ENCODE peak calls at places on chromosome 7, in six cellular contexts. One of them, this sample, is unnamed.
A peak's percentile ranks its signal among the peaks of the same experiment; 100 is the strongest.

GRCh38 chr7:143345428-143345900 is 17.0 kb downstream of the FAM131B start:
- DNase-seq in A549: peak; percentile 78
- DNase-seq in A172: no peak
- DNase-seq in activated naive CD8-positive, alpha-beta T cell treated with anti-CD3 and anti-CD28 coated beads, Interleukin-2, amount 50 U/mL, for 24 hours: peak; percentile 73
- DNase-seq in activated T-helper 1 cell treated with anti-CD3 and anti-CD28 coated beads, Interleukin-12 subunit alpha, Interleukin-12 subunit beta, Interleukin-2, Interleukin-4 antibody, amounts not matched to agents 30 ng/mL and 10 ng/mL and 1 ng/mL, durations not matched to agents 14 hours and 24 hours and 36 hours: peak; percentile 53
- DNase-seq in heart left ventricle: peak; percentile 53
- DNase-seq in this sample: peak; percentile 63

GRCh38 chr7:101996131-101996691 is 178.8 kb downstream of the CUX1 start:
- DNase-seq in A549: no peak
- DNase-seq in A172: no peak
- DNase-seq in activated naive CD8-positive, alpha-beta T cell treated with anti-CD3 and anti-CD28 coated beads, Interleukin-2, amount 50 U/mL, for 24 hours: no peak
- DNase-seq in activated T-helper 1 cell treated with anti-CD3 and anti-CD28 coated beads, Interleukin-12 subunit alpha, Interleukin-12 subunit beta, Interleukin-2, Interleukin-4 antibody, amounts not matched to agents 30 ng/mL and 10 ng/mL and 1 ng/mL, durations not matched to agents 14 hours and 24 hours and 36 hours: no peak
- DNase-seq in heart left ventricle: no peak
- DNase-seq in this sample: no peak

GRCh38 chr7:15937571-15937970 is 251.1 kb upstream of the MEOX2 start:
- DNase-seq in A549: no peak
- DNase-seq in A172: no peak
- DNase-seq in activated naive CD8-positive, alpha-beta T cell treated with anti-CD3 and anti-CD28 coated beads, Interleukin-2, amount 50 U/mL, for 24 hours: no peak
- DNase-seq in activated T-helper 1 cell treated with anti-CD3 and anti-CD28 coated beads, Interleukin-12 subunit alpha, Interleukin-12 subunit beta, Interleukin-2, Interleukin-4 antibody, amounts not matched to agents 30 ng/mL and 10 ng/mL and 1 ng/mL, durations not matched to agents 14 hours and 24 hours and 36 hours: no peak
- DNase-seq in heart left ventricle: no peak
- DNase-seq in this sample: no peak

GRCh38 chr7:82230826-82231581 is 212.6 kb downstream of the CACNA2D1 start:
- DNase-seq in A549: no peak
- DNase-seq in A172: no peak
- DNase-seq in activated naive CD8-positive, alpha-beta T cell treated with anti-CD3 and anti-CD28 coated beads, Interleukin-2, amount 50 U/mL, for 24 hours: no peak
- DNase-seq in activated T-helper 1 cell treated with anti-CD3 and anti-CD28 coated beads, Interleukin-12 subunit alpha, Interleukin-12 subunit beta, Interleukin-2, Interleukin-4 antibody, amounts not matched to agents 30 ng/mL and 10 ng/mL and 1 ng/mL, durations not matched to agents 14 hours and 24 hours and 36 hours: no peak
- DNase-seq in heart left ventricle: no peak
- DNase-seq in this sample: no peak

GRCh38 chr7:102874166-102874829 is 38.5 kb upstream of the LRRC17 start:
- DNase-seq in A549: peak; percentile 81
- DNase-seq in A172: peak; percentile 97
- DNase-seq in activated naive CD8-positive, alpha-beta T cell treated with anti-CD3 and anti-CD28 coated beads, Interleukin-2, amount 50 U/mL, for 24 hours: no peak
- DNase-seq in activated T-helper 1 cell treated with anti-CD3 and anti-CD28 coated beads, Interleukin-12 subunit alpha, Interleukin-12 subunit beta, Interleukin-2, Interleukin-4 antibody, amounts not matched to agents 30 ng/mL and 10 ng/mL and 1 ng/mL, durations not matched to agents 14 hours and 24 hours and 36 hours: peak; percentile 19
- DNase-seq in heart left ventricle: no peak
- DNase-seq in this sample: no peak

GRCh38 chr7:48225101-48225500 is 53.8 kb downstream of the ABCA13 start:
- DNase-seq in A549: no peak
- DNase-seq in A172: no peak
- DNase-seq in activated naive CD8-positive, alpha-beta T cell treated with anti-CD3 and anti-CD28 coated beads, Interleukin-2, amount 50 U/mL, for 24 hours: no peak
- DNase-seq in activated T-helper 1 cell treated with anti-CD3 and anti-CD28 coated beads, Interleukin-12 subunit alpha, Interleukin-12 subunit beta, Interleukin-2, Interleukin-4 antibody, amounts not matched to agents 30 ng/mL and 10 ng/mL and 1 ng/mL, durations not matched to agents 14 hours and 24 hours and 36 hours: no peak
- DNase-seq in heart left ventricle: no peak
- DNase-seq in this sample: no peak

GRCh38 chr7:44307301-44307900 is 18.0 kb downstream of the CAMK2B start:
- DNase-seq in A549: peak; percentile 59
- DNase-seq in A172: peak; percentile 82
- DNase-seq in activated naive CD8-positive, alpha-beta T cell treated with anti-CD3 and anti-CD28 coated beads, Interleukin-2, amount 50 U/mL, for 24 hours: peak; percentile 30
- DNase-seq in activated T-helper 1 cell treated with anti-CD3 and anti-CD28 coated beads, Interleukin-12 subunit alpha, Interleukin-12 subunit beta, Interleukin-2, Interleukin-4 antibody, amounts not matched to agents 30 ng/mL and 10 ng/mL and 1 ng/mL, durations not matched to agents 14 hours and 24 hours and 36 hours: no peak
- DNase-seq in heart left ventricle: peak; percentile 76
- DNase-seq in this sample: peak; percentile 23

GRCh38 chr7:139294241-139294640 is 46.9 kb upstream of the FMC1 start:
- DNase-seq in A549: no peak
- DNase-seq in A172: no peak
- DNase-seq in activated naive CD8-positive, alpha-beta T cell treated with anti-CD3 and anti-CD28 coated beads, Interleukin-2, amount 50 U/mL, for 24 hours: no peak
- DNase-seq in activated T-helper 1 cell treated with anti-CD3 and anti-CD28 coated beads, Interleukin-12 subunit alpha, Interleukin-12 subunit beta, Interleukin-2, Interleukin-4 antibody, amounts not matched to agents 30 ng/mL and 10 ng/mL and 1 ng/mL, durations not matched to agents 14 hours and 24 hours and 36 hours: no peak
- DNase-seq in heart left ventricle: no peak
- DNase-seq in this sample: no peak

GRCh38 chr7:65978891-65979582 is 3.0 kb downstream of the GUSB start:
- DNase-seq in A549: no peak
- DNase-seq in A172: no peak
- DNase-seq in activated naive CD8-positive, alpha-beta T cell treated with anti-CD3 and anti-CD28 coated beads, Interleukin-2, amount 50 U/mL, for 24 hours: no peak
- DNase-seq in activated T-helper 1 cell treated with anti-CD3 and anti-CD28 coated beads, Interleukin-12 subunit alpha, Interleukin-12 subunit beta, Interleukin-2, Interleukin-4 antibody, amounts not matched to agents 30 ng/mL and 10 ng/mL and 1 ng/mL, durations not matched to agents 14 hours and 24 hours and 36 hours: no peak
- DNase-seq in heart left ventricle: no peak
- DNase-seq in this sample: no peak

GRCh38 chr7:121385800-121386179 is 10.3 kb downstream of the FAM3C start:
- DNase-seq in A549: no peak
- DNase-seq in A172: no peak
- DNase-seq in activated naive CD8-positive, alpha-beta T cell treated with anti-CD3 and anti-CD28 coated beads, Interleukin-2, amount 50 U/mL, for 24 hours: no peak
- DNase-seq in activated T-helper 1 cell treated with anti-CD3 and anti-CD28 coated beads, Interleukin-12 subunit alpha, Interleukin-12 subunit beta, Interleukin-2, Interleukin-4 antibody, amounts not matched to agents 30 ng/mL and 10 ng/mL and 1 ng/mL, durations not matched to agents 14 hours and 24 hours and 36 hours: no peak
- DNase-seq in heart left ventricle: no peak
- DNase-seq in this sample: no peak

GRCh38 chr7:28263622-28264266 is 83.1 kb upstream of the JAZF1 start:
- DNase-seq in A549: no peak
- DNase-seq in A172: no peak
- DNase-seq in activated naive CD8-positive, alpha-beta T cell treated with anti-CD3 and anti-CD28 coated beads, Interleukin-2, amount 50 U/mL, for 24 hours: no peak
- DNase-seq in activated T-helper 1 cell treated with anti-CD3 and anti-CD28 coated beads, Interleukin-12 subunit alpha, Interleukin-12 subunit beta, Interleukin-2, Interleukin-4 antibody, amounts not matched to agents 30 ng/mL and 10 ng/mL and 1 ng/mL, durations not matched to agents 14 hours and 24 hours and 36 hours: no peak
- DNase-seq in heart left ventricle: no peak
- DNase-seq in this sample: no peak

GRCh38 chr7:13990319-13990983 is 985 bp upstream of the ETV1 start:
- DNase-seq in A549: peak; percentile 42
- DNase-seq in A172: peak; percentile 58
- DNase-seq in activated naive CD8-positive, alpha-beta T cell treated with anti-CD3 and anti-CD28 coated beads, Interleukin-2, amount 50 U/mL, for 24 hours: peak; percentile 17
- DNase-seq in activated T-helper 1 cell treated with anti-CD3 and anti-CD28 coated beads, Interleukin-12 subunit alpha, Interleukin-12 subunit beta, Interleukin-2, Interleukin-4 antibody, amounts not matched to agents 30 ng/mL and 10 ng/mL and 1 ng/mL, durations not matched to agents 14 hours and 24 hours and 36 hours: peak; percentile 2
- DNase-seq in heart left ventricle: peak; percentile 53
- DNase-seq in this sample: no peak

GRCh38 chr7:43439631-43440401 is 143.1 kb upstream of the STK17A start:
- DNase-seq in A549: peak; percentile 67
- DNase-seq in A172: peak; percentile 60
- DNase-seq in activated naive CD8-positive, alpha-beta T cell treated with anti-CD3 and anti-CD28 coated beads, Interleukin-2, amount 50 U/mL, for 24 hours: peak; percentile 70
- DNase-seq in activated T-helper 1 cell treated with anti-CD3 and anti-CD28 coated beads, Interleukin-12 subunit alpha, Interleukin-12 subunit beta, Interleukin-2, Interleukin-4 antibody, amounts not matched to agents 30 ng/mL and 10 ng/mL and 1 ng/mL, durations not matched to agents 14 hours and 24 hours and 36 hours: peak; percentile 28
- DNase-seq in heart left ventricle: no peak
- DNase-seq in this sample: peak; percentile 79

GRCh38 chr7:130263130-130263529 is 3.5 kb upstream of the CPA2 start:
- DNase-seq in A549: no peak
- DNase-seq in A172: no peak
- DNase-seq in activated naive CD8-positive, alpha-beta T cell treated with anti-CD3 and anti-CD28 coated beads, Interleukin-2, amount 50 U/mL, for 24 hours: no peak
- DNase-seq in activated T-helper 1 cell treated with anti-CD3 and anti-CD28 coated beads, Interleukin-12 subunit alpha, Interleukin-12 subunit beta, Interleukin-2, Interleukin-4 antibody, amounts not matched to agents 30 ng/mL and 10 ng/mL and 1 ng/mL, durations not matched to agents 14 hours and 24 hours and 36 hours: no peak
- DNase-seq in heart left ventricle: no peak
- DNase-seq in this sample: no peak

GRCh38 chr7:111363099-111363498 is 199.2 kb downstream of the IMMP2L start:
- DNase-seq in A549: no peak
- DNase-seq in A172: peak; percentile 4
- DNase-seq in activated naive CD8-positive, alpha-beta T cell treated with anti-CD3 and anti-CD28 coated beads, Interleukin-2, amount 50 U/mL, for 24 hours: no peak
- DNase-seq in activated T-helper 1 cell treated with anti-CD3 and anti-CD28 coated beads, Interleukin-12 subunit alpha, Interleukin-12 subunit beta, Interleukin-2, Interleukin-4 antibody, amounts not matched to agents 30 ng/mL and 10 ng/mL and 1 ng/mL, durations not matched to agents 14 hours and 24 hours and 36 hours: no peak
- DNase-seq in heart left ventricle: no peak
- DNase-seq in this sample: no peak

GRCh38 chr7:31398815-31399214 is 58.3 kb upstream of the NEUROD6 start:
- DNase-seq in A549: peak; percentile 16
- DNase-seq in A172: no peak
- DNase-seq in activated naive CD8-positive, alpha-beta T cell treated with anti-CD3 and anti-CD28 coated beads, Interleukin-2, amount 50 U/mL, for 24 hours: no peak
- DNase-seq in activated T-helper 1 cell treated with anti-CD3 and anti-CD28 coated beads, Interleukin-12 subunit alpha, Interleukin-12 subunit beta, Interleukin-2, Interleukin-4 antibody, amounts not matched to agents 30 ng/mL and 10 ng/mL and 1 ng/mL, durations not matched to agents 14 hours and 24 hours and 36 hours: no peak
- DNase-seq in heart left ventricle: no peak
- DNase-seq in this sample: no peak

GRCh38 chr7:100696123-100696521 is 2.1 kb upstream of the GIGYF1 start:
- DNase-seq in A549: no peak
- DNase-seq in A172: no peak
- DNase-seq in activated naive CD8-positive, alpha-beta T cell treated with anti-CD3 and anti-CD28 coated beads, Interleukin-2, amount 50 U/mL, for 24 hours: no peak
- DNase-seq in activated T-helper 1 cell treated with anti-CD3 and anti-CD28 coated beads, Interleukin-12 subunit alpha, Interleukin-12 subunit beta, Interleukin-2, Interleukin-4 antibody, amounts not matched to agents 30 ng/mL and 10 ng/mL and 1 ng/mL, durations not matched to agents 14 hours and 24 hours and 36 hours: no peak
- DNase-seq in heart left ventricle: no peak
- DNase-seq in this sample: no peak

GRCh38 chr7:21193895-21194294 is 234.0 kb upstream of the SP4 start:
- DNase-seq in A549: no peak
- DNase-seq in A172: no peak
- DNase-seq in activated naive CD8-positive, alpha-beta T cell treated with anti-CD3 and anti-CD28 coated beads, Interleukin-2, amount 50 U/mL, for 24 hours: no peak
- DNase-seq in activated T-helper 1 cell treated with anti-CD3 and anti-CD28 coated beads, Interleukin-12 subunit alpha, Interleukin-12 subunit beta, Interleukin-2, Interleukin-4 antibody, amounts not matched to agents 30 ng/mL and 10 ng/mL and 1 ng/mL, durations not matched to agents 14 hours and 24 hours and 36 hours: no peak
- DNase-seq in heart left ventricle: no peak
- DNase-seq in this sample: no peak

GRCh38 chr7:137731436-137731835 is 115.3 kb downstream of the DGKI start:
- DNase-seq in A549: no peak
- DNase-seq in A172: no peak
- DNase-seq in activated naive CD8-positive, alpha-beta T cell treated with anti-CD3 and anti-CD28 coated beads, Interleukin-2, amount 50 U/mL, for 24 hours: no peak
- DNase-seq in activated T-helper 1 cell treated with anti-CD3 and anti-CD28 coated beads, Interleukin-12 subunit alpha, Interleukin-12 subunit beta, Interleukin-2, Interleukin-4 antibody, amounts not matched to agents 30 ng/mL and 10 ng/mL and 1 ng/mL, durations not matched to agents 14 hours and 24 hours and 36 hours: no peak
- DNase-seq in heart left ventricle: no peak
- DNase-seq in this sample: no peak

GRCh38 chr7:44964831-44965440 is 13.9 kb downstream of the MYO1G start:
- DNase-seq in A549: no peak
- DNase-seq in A172: no peak
- DNase-seq in activated naive CD8-positive, alpha-beta T cell treated with anti-CD3 and anti-CD28 coated beads, Interleukin-2, amount 50 U/mL, for 24 hours: peak; percentile 17
- DNase-seq in activated T-helper 1 cell treated with anti-CD3 and anti-CD28 coated beads, Interleukin-12 subunit alpha, Interleukin-12 subunit beta, Interleukin-2, Interleukin-4 antibody, amounts not matched to agents 30 ng/mL and 10 ng/mL and 1 ng/mL, durations not matched to agents 14 hours and 24 hours and 36 hours: no peak
- DNase-seq in heart left ventricle: no peak
- DNase-seq in this sample: no peak

GRCh38 chr7:127667017-127667670 is 15.2 kb downstream of the SND1 start:
- DNase-seq in A549: peak; percentile 8
- DNase-seq in A172: peak; percentile 55
- DNase-seq in activated naive CD8-positive, alpha-beta T cell treated with anti-CD3 and anti-CD28 coated beads, Interleukin-2, amount 50 U/mL, for 24 hours: no peak
- DNase-seq in activated T-helper 1 cell treated with anti-CD3 and anti-CD28 coated beads, Interleukin-12 subunit alpha, Interleukin-12 subunit beta, Interleukin-2, Interleukin-4 antibody, amounts not matched to agents 30 ng/mL and 10 ng/mL and 1 ng/mL, durations not matched to agents 14 hours and 24 hours and 36 hours: no peak
- DNase-seq in heart left ventricle: no peak
- DNase-seq in this sample: no peak

GRCh38 chr7:69166979-69167516 is 431.2 kb upstream of the AUTS2 start:
- DNase-seq in A549: no peak
- DNase-seq in A172: no peak
- DNase-seq in activated naive CD8-positive, alpha-beta T cell treated with anti-CD3 and anti-CD28 coated beads, Interleukin-2, amount 50 U/mL, for 24 hours: no peak
- DNase-seq in activated T-helper 1 cell treated with anti-CD3 and anti-CD28 coated beads, Interleukin-12 subunit alpha, Interleukin-12 subunit beta, Interleukin-2, Interleukin-4 antibody, amounts not matched to agents 30 ng/mL and 10 ng/mL and 1 ng/mL, durations not matched to agents 14 hours and 24 hours and 36 hours: no peak
- DNase-seq in heart left ventricle: no peak
- DNase-seq in this sample: no peak

GRCh38 chr7:83305027-83305426 is 142.3 kb upstream of the PCLO start:
- DNase-seq in A549: no peak
- DNase-seq in A172: no peak
- DNase-seq in activated naive CD8-positive, alpha-beta T cell treated with anti-CD3 and anti-CD28 coated beads, Interleukin-2, amount 50 U/mL, for 24 hours: no peak
- DNase-seq in activated T-helper 1 cell treated with anti-CD3 and anti-CD28 coated beads, Interleukin-12 subunit alpha, Interleukin-12 subunit beta, Interleukin-2, Interleukin-4 antibody, amounts not matched to agents 30 ng/mL and 10 ng/mL and 1 ng/mL, durations not matched to agents 14 hours and 24 hours and 36 hours: no peak
- DNase-seq in heart left ventricle: no peak
- DNase-seq in this sample: no peak

GRCh38 chr7:114853189-114853588 is 68.7 kb upstream of the MDFIC start:
- DNase-seq in A549: no peak
- DNase-seq in A172: no peak
- DNase-seq in activated naive CD8-positive, alpha-beta T cell treated with anti-CD3 and anti-CD28 coated beads, Interleukin-2, amount 50 U/mL, for 24 hours: no peak
- DNase-seq in activated T-helper 1 cell treated with anti-CD3 and anti-CD28 coated beads, Interleukin-12 subunit alpha, Interleukin-12 subunit beta, Interleukin-2, Interleukin-4 antibody, amounts not matched to agents 30 ng/mL and 10 ng/mL and 1 ng/mL, durations not matched to agents 14 hours and 24 hours and 36 hours: no peak
- DNase-seq in heart left ventricle: no peak
- DNase-seq in this sample: no peak

GRCh38 chr7:111987115-111987826 is 218.9 kb downstream of the DOCK4 start:
- DNase-seq in A549: no peak
- DNase-seq in A172: peak; percentile 12
- DNase-seq in activated naive CD8-positive, alpha-beta T cell treated with anti-CD3 and anti-CD28 coated beads, Interleukin-2, amount 50 U/mL, for 24 hours: no peak
- DNase-seq in activated T-helper 1 cell treated with anti-CD3 and anti-CD28 coated beads, Interleukin-12 subunit alpha, Interleukin-12 subunit beta, Interleukin-2, Interleukin-4 antibody, amounts not matched to agents 30 ng/mL and 10 ng/mL and 1 ng/mL, durations not matched to agents 14 hours and 24 hours and 36 hours: no peak
- DNase-seq in heart left ventricle: no peak
- DNase-seq in this sample: no peak

GRCh38 chr7:20513341-20513740 is 102.1 kb upstream of the ABCB5 start:
- DNase-seq in A549: no peak
- DNase-seq in A172: no peak
- DNase-seq in activated naive CD8-positive, alpha-beta T cell treated with anti-CD3 and anti-CD28 coated beads, Interleukin-2, amount 50 U/mL, for 24 hours: no peak
- DNase-seq in activated T-helper 1 cell treated with anti-CD3 and anti-CD28 coated beads, Interleukin-12 subunit alpha, Interleukin-12 subunit beta, Interleukin-2, Interleukin-4 antibody, amounts not matched to agents 30 ng/mL and 10 ng/mL and 1 ng/mL, durations not matched to agents 14 hours and 24 hours and 36 hours: no peak
- DNase-seq in heart left ventricle: no peak
- DNase-seq in this sample: no peak

GRCh38 chr7:32659853-32660252 is 164.6 kb downstream of the AVL9 start:
- DNase-seq in A549: no peak
- DNase-seq in A172: no peak
- DNase-seq in activated naive CD8-positive, alpha-beta T cell treated with anti-CD3 and anti-CD28 coated beads, Interleukin-2, amount 50 U/mL, for 24 hours: no peak
- DNase-seq in activated T-helper 1 cell treated with anti-CD3 and anti-CD28 coated beads, Interleukin-12 subunit alpha, Interleukin-12 subunit beta, Interleukin-2, Interleukin-4 antibody, amounts not matched to agents 30 ng/mL and 10 ng/mL and 1 ng/mL, durations not matched to agents 14 hours and 24 hours and 36 hours: no peak
- DNase-seq in heart left ventricle: no peak
- DNase-seq in this sample: peak; percentile 40

GRCh38 chr7:17870406-17870805 is 69.9 kb downstream of the SNX13 start:
- DNase-seq in A549: no peak
- DNase-seq in A172: no peak
- DNase-seq in activated naive CD8-positive, alpha-beta T cell treated with anti-CD3 and anti-CD28 coated beads, Interleukin-2, amount 50 U/mL, for 24 hours: no peak
- DNase-seq in activated T-helper 1 cell treated with anti-CD3 and anti-CD28 coated beads, Interleukin-12 subunit alpha, Interleukin-12 subunit beta, Interleukin-2, Interleukin-4 antibody, amounts not matched to agents 30 ng/mL and 10 ng/mL and 1 ng/mL, durations not matched to agents 14 hours and 24 hours and 36 hours: no peak
- DNase-seq in heart left ventricle: no peak
- DNase-seq in this sample: no peak

GRCh38 chr7:14902589-14902963 is at the start of gene DGKB:
- DNase-seq in A549: no peak
- DNase-seq in A172: peak; percentile 5
- DNase-seq in activated naive CD8-positive, alpha-beta T cell treated with anti-CD3 and anti-CD28 coated beads, Interleukin-2, amount 50 U/mL, for 24 hours: no peak
- DNase-seq in activated T-helper 1 cell treated with anti-CD3 and anti-CD28 coated beads, Interleukin-12 subunit alpha, Interleukin-12 subunit beta, Interleukin-2, Interleukin-4 antibody, amounts not matched to agents 30 ng/mL and 10 ng/mL and 1 ng/mL, durations not matched to agents 14 hours and 24 hours and 36 hours: no peak
- DNase-seq in heart left ventricle: peak; percentile 36
- DNase-seq in this sample: no peak

GRCh38 chr7:145212050-145212449 is 376.2 kb upstream of the TPK1 start:
- DNase-seq in A549: no peak
- DNase-seq in A172: no peak
- DNase-seq in activated naive CD8-positive, alpha-beta T cell treated with anti-CD3 and anti-CD28 coated beads, Interleukin-2, amount 50 U/mL, for 24 hours: no peak
- DNase-seq in activated T-helper 1 cell treated with anti-CD3 and anti-CD28 coated beads, Interleukin-12 subunit alpha, Interleukin-12 subunit beta, Interleukin-2, Interleukin-4 antibody, amounts not matched to agents 30 ng/mL and 10 ng/mL and 1 ng/mL, durations not matched to agents 14 hours and 24 hours and 36 hours: no peak
- DNase-seq in heart left ventricle: no peak
- DNase-seq in this sample: no peak

GRCh38 chr7:157335256-157335655 is 1.5 kb upstream of the DNAJB6 start:
- DNase-seq in A549: no peak
- DNase-seq in A172: no peak
- DNase-seq in activated naive CD8-positive, alpha-beta T cell treated with anti-CD3 and anti-CD28 coated beads, Interleukin-2, amount 50 U/mL, for 24 hours: no peak
- DNase-seq in activated T-helper 1 cell treated with anti-CD3 and anti-CD28 coated beads, Interleukin-12 subunit alpha, Interleukin-12 subunit beta, Interleukin-2, Interleukin-4 antibody, amounts not matched to agents 30 ng/mL and 10 ng/mL and 1 ng/mL, durations not matched to agents 14 hours and 24 hours and 36 hours: no peak
- DNase-seq in heart left ventricle: no peak
- DNase-seq in this sample: no peak

GRCh38 chr7:131642429-131642828 is 86.0 kb upstream of the PODXL start:
- DNase-seq in A549: no peak
- DNase-seq in A172: peak; percentile 63
- DNase-seq in activated naive CD8-positive, alpha-beta T cell treated with anti-CD3 and anti-CD28 coated beads, Interleukin-2, amount 50 U/mL, for 24 hours: no peak
- DNase-seq in activated T-helper 1 cell treated with anti-CD3 and anti-CD28 coated beads, Interleukin-12 subunit alpha, Interleukin-12 subunit beta, Interleukin-2, Interleukin-4 antibody, amounts not matched to agents 30 ng/mL and 10 ng/mL and 1 ng/mL, durations not matched to agents 14 hours and 24 hours and 36 hours: no peak
- DNase-seq in heart left ventricle: no peak
- DNase-seq in this sample: no peak

GRCh38 chr7:130963349-130963748 is 229.3 kb upstream of the KLF14 start:
- DNase-seq in A549: no peak
- DNase-seq in A172: no peak
- DNase-seq in activated naive CD8-positive, alpha-beta T cell treated with anti-CD3 and anti-CD28 coated beads, Interleukin-2, amount 50 U/mL, for 24 hours: no peak
- DNase-seq in activated T-helper 1 cell treated with anti-CD3 and anti-CD28 coated beads, Interleukin-12 subunit alpha, Interleukin-12 subunit beta, Interleukin-2, Interleukin-4 antibody, amounts not matched to agents 30 ng/mL and 10 ng/mL and 1 ng/mL, durations not matched to agents 14 hours and 24 hours and 36 hours: no peak
- DNase-seq in heart left ventricle: no peak
- DNase-seq in this sample: no peak

GRCh38 chr7:96320437-96320836 is 1.5 kb downstream of the SLC25A13 start:
- DNase-seq in A549: no peak
- DNase-seq in A172: no peak
- DNase-seq in activated naive CD8-positive, alpha-beta T cell treated with anti-CD3 and anti-CD28 coated beads, Interleukin-2, amount 50 U/mL, for 24 hours: no peak
- DNase-seq in activated T-helper 1 cell treated with anti-CD3 and anti-CD28 coated beads, Interleukin-12 subunit alpha, Interleukin-12 subunit beta, Interleukin-2, Interleukin-4 antibody, amounts not matched to agents 30 ng/mL and 10 ng/mL and 1 ng/mL, durations not matched to agents 14 hours and 24 hours and 36 hours: no peak
- DNase-seq in heart left ventricle: no peak
- DNase-seq in this sample: no peak

GRCh38 chr7:83410989-83411591 is 237.8 kb downstream of the SEMA3E start:
- DNase-seq in A549: peak; percentile 63
- DNase-seq in A172: peak; percentile 45
- DNase-seq in activated naive CD8-positive, alpha-beta T cell treated with anti-CD3 and anti-CD28 coated beads, Interleukin-2, amount 50 U/mL, for 24 hours: no peak
- DNase-seq in activated T-helper 1 cell treated with anti-CD3 and anti-CD28 coated beads, Interleukin-12 subunit alpha, Interleukin-12 subunit beta, Interleukin-2, Interleukin-4 antibody, amounts not matched to agents 30 ng/mL and 10 ng/mL and 1 ng/mL, durations not matched to agents 14 hours and 24 hours and 36 hours: no peak
- DNase-seq in heart left ventricle: no peak
- DNase-seq in this sample: peak; percentile 36

GRCh38 chr7:93018666-93019065 is 99.1 kb downstream of the SAMD9 start:
- DNase-seq in A549: no peak
- DNase-seq in A172: no peak
- DNase-seq in activated naive CD8-positive, alpha-beta T cell treated with anti-CD3 and anti-CD28 coated beads, Interleukin-2, amount 50 U/mL, for 24 hours: no peak
- DNase-seq in activated T-helper 1 cell treated with anti-CD3 and anti-CD28 coated beads, Interleukin-12 subunit alpha, Interleukin-12 subunit beta, Interleukin-2, Interleukin-4 antibody, amounts not matched to agents 30 ng/mL and 10 ng/mL and 1 ng/mL, durations not matched to agents 14 hours and 24 hours and 36 hours: no peak
- DNase-seq in heart left ventricle: no peak
- DNase-seq in this sample: no peak